ENCODE peak calls at places on chromosome 13, in ten cellular contexts. S, J, H, W, T, D, G, V, E and Q are unnamed samples.

GRCh38 chr13:96780105-96780504 is 214.2 kb downstream of the OXGR1 start:
- DNase-seq in H (peak), E (no peak), J (no peak), T (no peak), S (no peak), V (no peak), D (no peak), W (no peak), G (no peak), Q (no peak)

GRCh38 chr13:105139380-105140285 is 1395.8 kb downstream of the EFNB2 start:
- DNase-seq in T (peak), D (no peak), H (no peak), S (peak), V (no peak), W (peak), E (peak), G (peak), J (peak), Q (peak)

GRCh38 chr13:102830646-102831045 is 15.2 kb upstream of the ERCC5 start:
- DNase-seq in D (peak), E (no peak), H (no peak), J (no peak), W (no peak), G (no peak), S (no peak), T (peak), V (no peak), Q (peak)

GRCh38 chr13:30827578-30827925 is 78.5 kb upstream of the MEDAG start:
- DNase-seq in V (no peak), J (no peak), T (no peak), G (no peak), S (no peak), D (no peak), E (no peak), H (no peak), W (no peak), Q (no peak)

GRCh38 chr13:61148691-61149332 is 266.8 kb downstream of the PCDH20 start:
- DNase-seq in G (no peak), H (no peak), E (no peak), W (no peak), J (no peak), T (no peak), V (no peak), D (no peak), S (no peak), Q (no peak)

GRCh38 chr13:93771229-93771628 is 544.6 kb downstream of the GPC6 start:
- DNase-seq in T (no peak), W (no peak), V (no peak), H (no peak), J (no peak), G (no peak), S (no peak), E (no peak), D (no peak), Q (no peak)

GRCh38 chr13:32889986-32890565 is 126.1 kb upstream of the KL start:
- DNase-seq in D (peak), T (peak), S (no peak), V (no peak), H (no peak), G (no peak), W (no peak), E (no peak), J (no peak), Q (no peak)

GRCh38 chr13:23674795-23675640 is 104.8 kb downstream of the TNFRSF19 start:
- DNase-seq in W (no peak), V (no peak), D (peak), H (peak), G (no peak), E (no peak), T (no peak), J (no peak), S (no peak), Q (no peak)

GRCh38 chr13:33606692-33607091 is 211.3 kb upstream of the RFC3 start:
- DNase-seq in S (no peak), W (no peak), T (no peak), J (no peak), H (no peak), V (peak), D (peak), E (no peak), G (no peak), Q (no peak)